ENCODE peak calls at places on chromosome 10, in seven cellular contexts. G is colonic mucosa; P is GM23338; L is CD8-positive, alpha-beta memory T cell; T is heart right ventricle; K is foreskin keratinocyte; V is adipocyte. E is an unnamed sample.

GRCh38 chr10:100333821-100334469 is 3.9 kb upstream of the PKD2L1 start:
- DNase-seq in G (no peak), P (no peak), L (no peak), T (no peak), K (no peak), V (no peak), E (no peak)

GRCh38 chr10:77031531-77031930 is 606.1 kb downstream of the KCNMA1 start:
- DNase-seq in G (no peak), P (no peak), L (no peak), T (no peak), K (no peak), V (no peak), E (no peak)

GRCh38 chr10:112839928-112840654 is 110.0 kb upstream of the TCF7L2 start:
- DNase-seq in G (no peak), P (no peak), L (no peak), T (no peak), K (no peak), V (no peak), E (no peak)

GRCh38 chr10:16644146-16644545 is 122.5 kb upstream of the C1QL3 start:
- DNase-seq in G (no peak), P (no peak), L (no peak), T (no peak), K (peak; percentile 80), V (no peak), E (no peak)

GRCh38 chr10:17038627-17039026 is 91.0 kb downstream of the CUBN start:
- DNase-seq in G (peak; percentile 33), P (no peak), L (no peak), T (peak; percentile 61), K (no peak), V (peak; percentile 91), E (peak; percentile 68)

GRCh38 chr10:118958984-118959916 is 70.3 kb upstream of the NANOS1 start:
- DNase-seq in G (no peak), P (no peak), L (no peak), T (peak; percentile 68), K (no peak), V (peak; percentile 74), E (peak; percentile 74)

GRCh38 chr10:10500941-10501340 is 516.7 kb upstream of the CELF2 start:
- DNase-seq in G (no peak), P (no peak), L (no peak), T (no peak), K (peak; percentile 79), V (no peak), E (no peak)

GRCh38 chr10:3452683-3453388 is 280.3 kb upstream of the PITRM1 start:
- DNase-seq in G (peak; percentile 9), P (no peak), L (no peak), T (no peak), K (peak; percentile 70), V (peak; percentile 92), E (no peak)

GRCh38 chr10:92757720-92758119 is 68.0 kb downstream of the HHEX start:
- DNase-seq in G (no peak), P (no peak), L (no peak), T (no peak), K (no peak), V (no peak), E (no peak)

GRCh38 chr10:132645630-132646442 is 108.2 kb downstream of the INPP5A start:
- DNase-seq in G (no peak), P (no peak), L (no peak), T (no peak), K (no peak), V (no peak), E (no peak)

GRCh38 chr10:132647424-132647823 is 109.8 kb downstream of the INPP5A start:
- DNase-seq in G (no peak), P (no peak), L (no peak), T (no peak), K (no peak), V (no peak), E (no peak)

GRCh38 chr10:132644544-132645530 is 107.2 kb downstream of the INPP5A start:
- DNase-seq in G (no peak), P (no peak), L (no peak), T (no peak), K (no peak), V (no peak), E (no peak)

GRCh38 chr10:132648072-132648855 is 110.7 kb downstream of the INPP5A start:
- DNase-seq in G (no peak), P (no peak), L (no peak), T (no peak), K (no peak), V (no peak), E (no peak)

DNA sequence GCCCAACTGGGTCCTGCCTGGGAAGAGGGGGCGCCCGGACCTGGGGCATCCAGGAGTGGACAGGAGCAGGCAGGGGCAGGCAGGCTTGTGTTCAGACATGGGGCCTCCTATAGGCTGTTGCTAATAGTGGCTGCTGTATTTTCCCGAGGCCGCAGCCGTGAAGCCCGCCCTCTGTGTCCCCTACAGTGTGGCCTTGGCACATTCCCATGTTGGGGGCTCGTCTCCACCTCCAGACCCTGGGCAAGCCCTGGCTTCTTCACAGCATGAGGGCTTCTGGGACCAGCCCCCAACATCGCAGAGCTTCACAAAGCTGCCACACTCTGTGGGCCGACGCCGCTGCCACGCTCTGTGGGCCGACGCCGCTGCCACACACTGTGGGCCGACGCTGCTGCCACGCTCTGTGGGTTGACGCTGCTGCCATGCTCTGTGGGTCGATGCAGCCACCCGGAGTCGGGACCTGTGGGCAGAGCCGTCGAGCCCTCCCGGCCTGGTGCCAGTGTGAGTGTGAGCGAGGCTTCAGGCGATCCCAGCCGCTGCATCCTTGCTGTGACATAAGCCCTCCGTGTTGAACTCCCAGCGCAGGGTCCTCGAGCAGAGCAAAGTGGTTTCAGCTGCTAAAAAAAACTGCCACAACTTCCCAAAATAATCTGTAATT is 109.0 kb downstream of the INPP5A start:
- DNase-seq in G (no peak), P (no peak), L (no peak), T (no peak), K (no peak), V (no peak), E (no peak)
- H3K4me1 ChIP-seq in G (peaks cover 3% of the 10 kb centered on the region), P (no peaks in the 10 kb centered on the region), L (no peaks in the 10 kb centered on the region), T (no peaks in the 10 kb centered on the region), K (peaks cover 6% of the 10 kb centered on the region), V (no peaks in the 10 kb centered on the region), E (no peaks in the 10 kb centered on the region)

GRCh38 chr10:56632537-56632936 is 271.5 kb upstream of the ZWINT start:
- DNase-seq in G (no peak), P (no peak), L (no peak), T (no peak), K (no peak), V (no peak), E (no peak)
- H3K4me1 ChIP-seq in G (no peaks in the 10 kb centered on the region), P (no peaks in the 10 kb centered on the region), L (no peaks in the 10 kb centered on the region), T (no peaks in the 10 kb centered on the region), K (no peaks in the 10 kb centered on the region), V (no peaks in the 10 kb centered on the region), E (no peaks in the 10 kb centered on the region)

GRCh38 chr10:131487822-131488221 is 176.3 kb upstream of the TCERG1L start:
- DNase-seq in G (no peak), P (peak; percentile 2), L (no peak), T (no peak), K (no peak), V (no peak), E (no peak)

GRCh38 chr10:131491195-131491594 is 179.7 kb upstream of the TCERG1L start:
- DNase-seq in G (no peak), P (no peak), L (no peak), T (no peak), K (no peak), V (no peak), E (no peak)

DNA sequence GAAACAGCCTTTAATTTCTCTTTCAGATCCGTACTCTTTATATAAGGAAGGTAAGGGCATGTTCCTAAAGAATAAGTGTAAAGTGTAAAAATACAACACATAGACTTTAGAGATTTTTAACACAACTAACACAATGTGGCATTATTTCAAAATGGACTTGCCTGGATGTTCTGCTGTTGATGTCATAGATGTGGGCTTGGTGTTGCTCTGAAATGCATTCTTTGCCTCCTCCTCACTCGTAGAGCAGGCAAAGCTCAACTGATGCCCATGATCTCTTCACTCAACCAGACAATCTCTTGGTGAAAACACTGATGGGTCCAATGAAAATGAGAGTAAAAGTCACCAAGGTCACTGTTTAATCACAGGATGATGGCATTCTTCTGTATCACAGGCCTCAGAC is 174.2 kb upstream of the TCERG1L start:
- DNase-seq in G (no peak), P (no peak), L (no peak), T (no peak), K (no peak), V (no peak), E (no peak)
- H3K4me1 ChIP-seq in G (no peaks in the 10 kb centered on the region), P (no peaks in the 10 kb centered on the region), L (no peaks in the 10 kb centered on the region), T (no peaks in the 10 kb centered on the region), K (no peaks in the 10 kb centered on the region), V (no peaks in the 10 kb centered on the region), E (no peaks in the 10 kb centered on the region)

GRCh38 chr10:46558141-46558410 is 1.6 kb upstream of the GPRIN2 start:
- DNase-seq in G (no peak), P (no peak), L (no peak), T (no peak), K (no peak), V (no peak), E (no peak)

GRCh38 chr10:46557319-46558140 is 1.1 kb upstream of the GPRIN2 start:
- DNase-seq in G (peak; percentile 41), P (peak; percentile 77), L (no peak), T (peak; percentile 5), K (no peak), V (no peak), E (peak; percentile 3)

GRCh38 chr10:46555366-46555712 is 1.1 kb downstream of the GPRIN2 start:
- DNase-seq in G (peak; percentile 29), P (peak; percentile 63), L (no peak), T (no peak), K (no peak), V (no peak), E (no peak)

GRCh38 chr10:46555713-46556514 is 544 bp downstream of the GPRIN2 start:
- DNase-seq in G (peak; percentile 76), P (peak; percentile 94), L (no peak), T (no peak), K (no peak), V (no peak), E (peak; percentile 10)

GRCh38 chr10:46556515-46557318 is at the start of gene GPRIN2:
- DNase-seq in G (peak; percentile 86), P (peak; percentile 93), L (no peak), T (no peak), K (no peak), V (no peak), E (no peak)
- H3K4me1 ChIP-seq in G (peaks cover 30% of the 10 kb centered on the region), P (peaks cover 20% of the 10 kb centered on the region), L (no peaks in the 10 kb centered on the region), T (peaks cover 6% of the 10 kb centered on the region), K (no peaks in the 10 kb centered on the region), V (peaks cover 3% of the 10 kb centered on the region), E (no peaks in the 10 kb centered on the region)

GRCh38 chr10:33279276-33279675 is 55.2 kb downstream of the NRP1 start:
- DNase-seq in G (no peak), P (no peak), L (no peak), T (no peak), K (no peak), V (no peak), E (no peak)
- H3K4me1 ChIP-seq in G (no peaks in the 10 kb centered on the region), P (no peaks in the 10 kb centered on the region), L (no peaks in the 10 kb centered on the region), T (peaks cover 52% of the 10 kb centered on the region), K (peaks cover 18% of the 10 kb centered on the region), V (peaks cover 44% of the 10 kb centered on the region), E (peaks cover 19% of the 10 kb centered on the region)

E was measured in gastrocnemius medialis.